ENCODE peak calls at places on chromosomes 13 and 19, in five cellular contexts. I is transverse colon, V is HepG2, T is kidney, Q is heart right ventricle. W is an unnamed sample.
A peak's percentile ranks its signal among the peaks of the same experiment; 100 is the strongest.

GRCh38 chr19:32669205-32669785 is 5.7 kb downstream of the ANKRD27 start:
- DNase-seq in Q (no peak), V (no peak), T (no peak), I (no peak), W (no peak)

GRCh38 chr19:43562698-43563241 is 12.6 kb downstream of the XRCC1 start:
- DNase-seq in Q (peak; percentile 83), I (peak; percentile 73), V (no peak), T (peak; percentile 92), W (peak; percentile 26)

GRCh38 chr19:15534957-15535864 is 26.9 kb downstream of the CYP4F22 start:
- DNase-seq in V (no peak), Q (no peak), T (no peak), I (no peak), W (no peak)

GRCh38 chr19:493391-494170 is 2.7 kb upstream of the MADCAM1 start:
- DNase-seq in Q (no peak), I (no peak), T (no peak), V (no peak), W (no peak)

GRCh38 chr13:102170295-102170694 is 231.6 kb downstream of the FGF14 start:
- DNase-seq in Q (no peak), V (no peak), T (no peak), I (no peak), W (no peak)

GRCh38 chr19:47421244-47421786 is 2.0 kb upstream of the MEIS3 start:
- DNase-seq in I (no peak), T (no peak), Q (no peak), V (no peak), W (no peak)

GRCh38 chr13:59607172-59607571 is 556.6 kb downstream of the DIAPH3 start:
- DNase-seq in V (no peak), Q (no peak), I (no peak), T (no peak), W (no peak)

GRCh38 chr19:46100344-46100743 is 24.1 kb downstream of the IGFL3 start:
- DNase-seq in V (no peak), I (no peak), Q (no peak), T (no peak), W (no peak)

GRCh38 chr19:19276386-19276785 is 3.3 kb upstream of the TM6SF2 start:
- DNase-seq in Q (no peak), T (no peak), V (no peak), I (no peak), W (peak; percentile 18)

GRCh38 chr13:80235131-80235530 is 105.8 kb downstream of the SPRY2 start:
- DNase-seq in T (no peak), I (no peak), V (no peak), Q (no peak), W (no peak)

GRCh38 chr19:6674868-6675305 is 4.9 kb upstream of the TNFSF14 start:
- DNase-seq in V (no peak), T (peak; percentile 91), I (peak; percentile 67), Q (peak; percentile 23), W (peak; percentile 1)

GRCh38 chr13:85509512-85509911 is 289.7 kb downstream of the SLITRK6 start:
- DNase-seq in T (no peak), I (no peak), Q (no peak), V (no peak), W (no peak)

GRCh38 chr13:101150998-101151397 is 265.3 kb downstream of the NALCN start:
- DNase-seq in V (no peak), Q (no peak), I (no peak), T (no peak), W (no peak)

GRCh38 chr19:14763497-14764145 is 14.7 kb downstream of the ADGRE2 start:
- DNase-seq in I (no peak), T (no peak), Q (no peak), V (no peak), W (no peak)

GRCh38 chr19:2507109-2507508 is 31.2 kb downstream of the GADD45B start:
- DNase-seq in T (no peak), Q (no peak), V (peak; percentile 92), I (peak; percentile 61), W (no peak)

GRCh38 chr13:21069561-21070004 is 8.2 kb upstream of the LATS2 start:
- DNase-seq in Q (no peak), T (peak; percentile 53), I (no peak), V (peak; percentile 63), W (peak; percentile 98)

GRCh38 chr13:24203726-24204295 is 43.3 kb downstream of the SPATA13 start:
- DNase-seq in T (no peak), I (no peak), V (no peak), Q (no peak), W (no peak)

GRCh38 chr13:40993119-40993518 is 26.0 kb downstream of the ELF1 start:
- DNase-seq in Q (no peak), V (no peak), T (no peak), I (peak; percentile 26), W (no peak)

GRCh38 chr13:109036091-109036490 is 406.7 kb downstream of the MYO16 start:
- DNase-seq in Q (no peak), T (no peak), I (no peak), V (no peak), W (no peak)

GRCh38 chr13:27678306-27679040 is 56.8 kb downstream of the POLR1D start:
- DNase-seq in I (no peak), V (no peak), T (no peak), Q (no peak), W (no peak)

GRCh38 chr19:1616396-1616795 is 11.1 kb upstream of the UQCR11 start:
- DNase-seq in I (no peak), V (no peak), T (no peak), Q (peak; percentile 28), W (peak; percentile 22)

GRCh38 chr13:31773538-31773937 is 34.2 kb downstream of the RXFP2 start:
- DNase-seq in T (no peak), V (no peak), Q (no peak), I (no peak), W (no peak)

GRCh38 chr19:14559916-14560775 is 11.7 kb downstream of the NDUFB7 start:
- DNase-seq in I (no peak), V (no peak), T (no peak), Q (peak; percentile 61), W (no peak)

DNA sequence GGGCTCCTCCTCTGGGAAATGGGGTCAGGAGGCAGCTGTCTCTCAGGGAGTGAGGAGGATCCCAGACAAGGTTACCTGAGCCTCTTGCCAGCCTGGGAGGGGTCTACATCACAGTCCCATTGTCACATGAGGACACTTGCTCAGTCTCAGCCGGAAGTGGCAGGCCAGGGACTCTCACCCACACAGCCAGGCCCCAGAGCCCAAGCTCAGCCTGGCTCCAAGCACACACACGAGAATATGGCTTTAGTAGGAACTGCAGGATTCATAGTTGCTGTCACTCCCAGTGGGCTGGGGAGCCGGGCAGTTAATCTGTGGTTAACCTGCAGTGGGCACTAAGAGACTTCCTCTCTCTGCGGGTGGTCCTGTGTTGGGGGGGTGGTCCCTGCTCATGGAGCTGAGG is 15.8 kb upstream of the RELB start:
- DNase-seq in T (no peak), I (no peak), V (no peak), Q (no peak), W (no peak)
- H3K36me3 ChIP-seq in T (peaks cover 34% of the 10 kb centered on the region), I (peaks cover 7% of the 10 kb centered on the region), V (peaks cover 14% of the 10 kb centered on the region), Q (peaks cover 99% of the 10 kb centered on the region), W (peaks cover 27% of the 10 kb centered on the region)

DNA sequence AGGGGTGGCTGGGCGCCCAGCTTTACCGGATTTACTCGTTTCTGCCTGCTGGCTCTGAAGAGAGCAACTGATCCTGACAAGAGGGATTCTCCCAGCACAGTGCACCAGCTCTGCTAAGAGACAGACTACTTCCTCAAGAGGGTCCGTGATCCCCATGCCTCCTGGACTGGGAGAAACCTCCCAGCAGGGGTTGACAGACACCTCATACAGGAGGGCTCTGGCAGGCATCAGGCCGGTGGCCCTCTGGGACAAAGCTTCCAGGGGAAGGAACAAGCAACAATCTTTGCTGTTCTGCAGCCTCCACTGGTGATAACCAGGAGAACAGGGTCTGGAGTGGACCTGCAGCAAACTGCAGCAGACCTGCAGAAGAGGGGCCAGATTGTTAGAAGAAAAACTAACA is 1192.5 kb upstream of the PRR20A start:
- DNase-seq in T (peak; percentile 39), V (no peak), Q (no peak), I (no peak), W (no peak)
- H3K36me3 ChIP-seq in T (no peaks in the 10 kb centered on the region), V (no peaks in the 10 kb centered on the region), Q (no peaks in the 10 kb centered on the region), I (no peaks in the 10 kb centered on the region), W (no peaks in the 10 kb centered on the region)

GRCh38 chr19:35061583-35062373 is 20.3 kb downstream of the HPN start:
- DNase-seq in Q (no peak), I (no peak), T (no peak), V (no peak), W (no peak)

GRCh38 chr19:35059799-35060091 is 18.2 kb downstream of the HPN start:
- DNase-seq in V (no peak), Q (no peak), I (no peak), T (no peak), W (no peak)

GRCh38 chr19:35058370-35058769 is 16.8 kb downstream of the HPN start:
- DNase-seq in I (no peak), Q (no peak), T (no peak), V (no peak), W (no peak)

GRCh38 chr19:35060160-35060855 is 18.8 kb downstream of the HPN start:
- DNase-seq in I (no peak), V (no peak), T (no peak), Q (no peak), W (no peak)

DNA sequence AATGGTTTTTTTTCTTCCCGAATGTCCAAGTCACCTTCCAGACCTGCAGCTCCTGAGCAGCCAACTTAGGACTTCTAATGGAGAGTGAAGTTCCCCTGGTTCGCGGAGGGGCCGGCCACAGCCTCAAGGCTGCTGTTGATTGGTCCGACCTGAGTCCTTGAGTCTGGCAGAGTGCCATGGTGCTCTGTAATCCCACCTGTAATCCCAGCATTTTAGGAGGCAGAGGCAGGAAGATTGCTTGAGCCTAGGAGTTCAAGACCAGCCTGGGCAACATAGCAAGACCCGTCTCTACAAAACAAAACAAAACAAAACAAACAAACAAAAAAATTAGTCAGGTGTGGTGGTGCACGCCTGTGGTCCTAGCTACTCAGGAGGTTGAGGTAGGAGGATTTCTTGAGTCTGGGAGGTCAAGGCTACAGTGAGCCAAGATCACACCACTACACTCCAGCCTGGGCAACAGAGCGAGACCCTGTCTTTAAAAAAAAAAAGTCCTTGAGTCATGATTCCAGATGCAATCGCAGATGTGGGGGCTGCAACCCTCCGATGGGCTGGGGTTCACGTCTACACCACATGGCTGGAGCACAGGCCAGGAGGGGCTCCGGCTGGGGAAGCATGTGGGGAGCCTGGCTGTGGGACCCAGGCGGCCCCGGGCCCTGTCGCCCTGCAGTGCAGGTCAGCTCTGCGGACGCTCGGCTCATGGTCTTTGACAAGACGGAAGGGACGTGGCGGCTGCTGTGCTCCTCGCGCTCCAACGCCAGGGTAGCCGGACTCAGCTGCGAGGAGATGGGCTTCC is 17.7 kb downstream of the HPN start:
- DNase-seq in V (no peak), T (no peak), I (no peak), Q (no peak), W (no peak)
- H3K36me3 ChIP-seq in V (peaks cover 12% of the 10 kb centered on the region), T (peaks cover 5% of the 10 kb centered on the region), I (no peaks in the 10 kb centered on the region), Q (no peaks in the 10 kb centered on the region), W (no peaks in the 10 kb centered on the region)

GRCh38 chr13:46134961-46135522 is 30.2 kb upstream of the CPB2 start:
- DNase-seq in Q (no peak), I (no peak), V (peak; percentile 78), T (no peak), W (no peak)

GRCh38 chr13:46140044-46140443 is 35.2 kb upstream of the CPB2 start:
- DNase-seq in Q (no peak), T (no peak), V (no peak), I (no peak), W (no peak)

GRCh38 chr13:46134494-46134893 is 29.7 kb upstream of the CPB2 start:
- DNase-seq in Q (no peak), V (no peak), T (no peak), I (no peak), W (no peak)

GRCh38 chr13:46136688-46137087 is 31.9 kb upstream of the CPB2 start:
- DNase-seq in Q (no peak), I (no peak), V (no peak), T (no peak), W (no peak)

GRCh38 chr13:46137627-46138026 is 32.8 kb upstream of the CPB2 start:
- DNase-seq in V (no peak), I (no peak), Q (no peak), T (no peak), W (no peak)
- H3K36me3 ChIP-seq in V (no peaks in the 10 kb centered on the region), I (no peaks in the 10 kb centered on the region), Q (no peaks in the 10 kb centered on the region), T (no peaks in the 10 kb centered on the region), W (no peaks in the 10 kb centered on the region)